ENCODE peak calls at places on chromosomes 11 and 22, in six cellular contexts. Y is nephron progenitor cell; G is stimulated activated CD4-positive, alpha-beta T cell treated with anti-CD3 and anti-CD28 coated beads, TNF-alpha, amount 100 ng/mL, for 24 hours; B is G401; X is OCI-LY7; Z is B cell. D is an unnamed sample.

GRCh38 chr22:49535126-49535525 is 292.5 kb downstream of the BRD1 start:
- DNase-seq in Y (no peak), G (no peak), B (no peak), X (no peak), Z (no peak), D (no peak)

GRCh38 chr22:30250039-30250565 is 3.5 kb upstream of the LIF start:
- DNase-seq in Y (no peak), G (no peak), B (no peak), X (no peak), Z (no peak), D (no peak)

GRCh38 chr11:44831605-44832394 is 105.0 kb downstream of the TSPAN18 start:
- DNase-seq in Y (no peak), G (no peak), B (no peak), X (no peak), Z (no peak), D (no peak)

GRCh38 chr22:50544078-50544745 is 1.5 kb upstream of the KLHDC7B start:
- DNase-seq in Y (peak), G (peak), B (peak), X (peak), Z (peak), D (peak)

GRCh38 chr22:37623075-37624016 is 14.7 kb downstream of the GGA1 start:
- DNase-seq in Y (peak), G (peak), B (peak), X (peak), Z (peak), D (peak)

GRCh38 chr11:72274435-72274834 is 30.5 kb upstream of the PHOX2A start:
- DNase-seq in Y (no peak), G (no peak), B (no peak), X (no peak), Z (no peak), D (no peak)

GRCh38 chr11:3196161-3197043 is 22.2 kb downstream of the MRGPRG start:
- DNase-seq in Y (no peak), G (no peak), B (no peak), X (no peak), Z (no peak), D (no peak)

GRCh38 chr11:111452146-111452545 is 60.0 kb downstream of the BTG4 start:
- DNase-seq in Y (no peak), G (no peak), B (no peak), X (no peak), Z (peak), D (no peak)

GRCh38 chr11:36455658-36456111 is 54.4 kb downstream of the TRAF6 start:
- DNase-seq in Y (peak), G (no peak), B (peak), X (no peak), Z (peak), D (no peak)

GRCh38 chr11:101436511-101437142 is 147.2 kb downstream of the TRPC6 start:
- DNase-seq in Y (peak), G (no peak), B (no peak), X (peak), Z (no peak), D (no peak)

GRCh38 chr11:76768091-76769047 is 14.8 kb upstream of the TSKU start:
- DNase-seq in Y (no peak), G (no peak), B (no peak), X (no peak), Z (no peak), D (no peak)

GRCh38 chr22:42343136-42343484 is 72.7 kb upstream of the TCF20 start:
- DNase-seq in Y (peak), G (no peak), B (no peak), X (no peak), Z (no peak), D (no peak)

GRCh38 chr11:69546735-69547370 is 65.4 kb downstream of the LINC01488 start:
- DNase-seq in Y (no peak), G (peak), B (no peak), X (no peak), Z (no peak), D (no peak)

GRCh38 chr11:33515347-33515746 is 185.3 kb downstream of the C11orf91 start:
- DNase-seq in Y (no peak), G (no peak), B (no peak), X (peak), Z (no peak), D (no peak)

GRCh38 chr11:101741479-101742175 is 157.8 kb upstream of the TRPC6 start:
- DNase-seq in Y (no peak), G (no peak), B (no peak), X (no peak), Z (no peak), D (no peak)

GRCh38 chr11:626475-627272 is at the start of gene SCT:
- DNase-seq in Y (no peak), G (no peak), B (no peak), X (no peak), Z (no peak), D (no peak)

GRCh38 chr11:28581286-28582242 is 473.4 kb downstream of the METTL15 start:
- DNase-seq in Y (no peak), G (no peak), B (no peak), X (no peak), Z (no peak), D (no peak)

GRCh38 chr22:33110562-33111163 is 52.5 kb upstream of the SYN3 start:
- DNase-seq in Y (no peak), G (no peak), B (peak), X (no peak), Z (no peak), D (no peak)

GRCh38 chr11:99418927-99419707 is 398.4 kb downstream of the CNTN5 start:
- DNase-seq in Y (no peak), G (no peak), B (no peak), X (no peak), Z (no peak), D (no peak)

GRCh38 chr11:58796333-58797049 is 48.0 kb downstream of the GLYATL2 start:
- DNase-seq in Y (no peak), G (no peak), B (peak), X (no peak), Z (no peak), D (no peak)

GRCh38 chr11:121592708-121593107 is 139.9 kb upstream of the SORL1-AS1 start:
- DNase-seq in Y (no peak), G (no peak), B (no peak), X (no peak), Z (no peak), D (no peak)

GRCh38 chr11:102279641-102280170 is 37.6 kb upstream of the BIRC3 start:
- DNase-seq in Y (no peak), G (no peak), B (peak), X (no peak), Z (no peak), D (no peak)

GRCh38 chr22:27804683-27805297 is 3.2 kb upstream of the MN1 start:
- DNase-seq in Y (peak), G (no peak), B (peak), X (peak), Z (peak), D (no peak)

GRCh38 chr22:39717099-39717498 is 146.5 kb downstream of the CACNA1I start:
- DNase-seq in Y (no peak), G (no peak), B (no peak), X (no peak), Z (no peak), D (no peak)

GRCh38 chr11:15629690-15630321 is 515.1 kb downstream of the INSC start:
- DNase-seq in Y (peak), G (no peak), B (no peak), X (peak), Z (no peak), D (no peak)

GRCh38 chr11:68351450-68352275 is 39.3 kb downstream of the LRP5 start:
- DNase-seq in Y (no peak), G (no peak), B (no peak), X (no peak), Z (no peak), D (no peak)

GRCh38 chr11:92136792-92137191 is 87.8 kb upstream of the FAT3 start:
- DNase-seq in Y (no peak), G (no peak), B (no peak), X (no peak), Z (no peak), D (no peak)

GRCh38 chr11:85750646-85751045 is 60.3 kb downstream of the SYTL2 start:
- DNase-seq in Y (no peak), G (no peak), B (no peak), X (no peak), Z (no peak), D (no peak)

GRCh38 chr11:110124605-110125004 is 31.4 kb downstream of the ZC3H12C start:
- DNase-seq in Y (no peak), G (no peak), B (no peak), X (no peak), Z (no peak), D (no peak)

GRCh38 chr11:11218287-11218986 is 134.6 kb downstream of the CSNK2A3 start:
- DNase-seq in Y (no peak), G (no peak), B (no peak), X (peak), Z (no peak), D (no peak)

GRCh38 chr11:114257621-114258558 is 38.3 kb upstream of the NNMT start:
- DNase-seq in Y (peak), G (no peak), B (no peak), X (no peak), Z (no peak), D (no peak)

GRCh38 chr22:25331050-25331449 is 111.6 kb downstream of the CRYBB2 start:
- DNase-seq in Y (no peak), G (no peak), B (no peak), X (no peak), Z (no peak), D (no peak)

GRCh38 chr11:88051386-88051785 is 123.9 kb downstream of the RAB38 start:
- DNase-seq in Y (no peak), G (no peak), B (no peak), X (no peak), Z (no peak), D (no peak)

GRCh38 chr11:124875943-124876817 is 10.9 kb downstream of the ROBO3 start:
- DNase-seq in Y (peak), G (peak), B (peak), X (peak), Z (peak), D (no peak)

GRCh38 chr22:17945156-17945850 is 79.1 kb downstream of the MICAL3 start:
- DNase-seq in Y (no peak), G (no peak), B (no peak), X (no peak), Z (no peak), D (no peak)

D was measured in NK-92 treated with Interleukin-12 subunit alpha and Interleukin-12 subunit beta, amount 100 ng/mL, for 24 hours.